ENCODE peak calls at places on chromosomes 1 and 21, in six cellular contexts. One of them, this sample, is unnamed.
A peak's percentile ranks its signal among the peaks of the same experiment; 100 is the strongest.

GRCh38 chr1:162276493-162276892 is 100.2 kb downstream of the SPATA46 start:
- DNase-seq in coronary artery: no peak
- DNase-seq in CD8-positive, alpha-beta T cell: no peak
- DNase-seq in amygdala: no peak
- DNase-seq in sciatic nerve: no peak
- DNase-seq in Ammon's horn: peak; percentile 53
- DNase-seq in this sample: no peak

GRCh38 chr1:112322983-112323678 is 72.9 kb upstream of the CTTNBP2NL start:
- DNase-seq in amygdala: no peak
- DNase-seq in coronary artery: no peak
- DNase-seq in Ammon's horn: no peak
- DNase-seq in sciatic nerve: no peak
- DNase-seq in CD8-positive, alpha-beta T cell: no peak
- DNase-seq in this sample: no peak

GRCh38 chr1:221632072-221632471 is 109.8 kb downstream of the DUSP10 start:
- DNase-seq in Ammon's horn: no peak
- DNase-seq in amygdala: no peak
- DNase-seq in sciatic nerve: no peak
- DNase-seq in coronary artery: no peak
- DNase-seq in CD8-positive, alpha-beta T cell: no peak
- DNase-seq in this sample: no peak

GRCh38 chr1:213070399-213070798 is 19.4 kb downstream of the RPS6KC1 start:
- DNase-seq in amygdala: no peak
- DNase-seq in coronary artery: no peak
- DNase-seq in sciatic nerve: no peak
- DNase-seq in Ammon's horn: peak; percentile 26
- DNase-seq in CD8-positive, alpha-beta T cell: no peak
- DNase-seq in this sample: no peak

GRCh38 chr21:45592208-45592619 is 50.0 kb upstream of the SLC19A1 start:
- DNase-seq in amygdala: no peak
- DNase-seq in sciatic nerve: peak; percentile 18
- DNase-seq in CD8-positive, alpha-beta T cell: peak; percentile 89
- DNase-seq in coronary artery: peak; percentile 53
- DNase-seq in Ammon's horn: no peak
- DNase-seq in this sample: no peak

GRCh38 chr1:83508485-83509151 is 490.3 kb downstream of the TTLL7 start:
- DNase-seq in sciatic nerve: no peak
- DNase-seq in CD8-positive, alpha-beta T cell: peak; percentile 46
- DNase-seq in amygdala: no peak
- DNase-seq in coronary artery: no peak
- DNase-seq in Ammon's horn: no peak
- DNase-seq in this sample: no peak

GRCh38 chr1:161092621-161093028 is 3.3 kb upstream of the NECTIN4 start:
- DNase-seq in amygdala: no peak
- DNase-seq in Ammon's horn: no peak
- DNase-seq in sciatic nerve: no peak
- DNase-seq in coronary artery: no peak
- DNase-seq in CD8-positive, alpha-beta T cell: no peak
- DNase-seq in this sample: no peak

GRCh38 chr1:15885701-15886612 is 38.5 kb downstream of the SPEN start:
- DNase-seq in CD8-positive, alpha-beta T cell: no peak
- DNase-seq in amygdala: peak; percentile 93
- DNase-seq in sciatic nerve: peak; percentile 99
- DNase-seq in Ammon's horn: peak; percentile 97
- DNase-seq in coronary artery: peak; percentile 100
- DNase-seq in this sample: peak; percentile 95

GRCh38 chr1:26787381-26787705 is 407 bp upstream of the PIGV start:
- DNase-seq in CD8-positive, alpha-beta T cell: peak; percentile 80
- DNase-seq in Ammon's horn: no peak
- DNase-seq in amygdala: no peak
- DNase-seq in sciatic nerve: no peak
- DNase-seq in coronary artery: no peak
- DNase-seq in this sample: no peak

GRCh38 chr1:27934818-27935549 is at the start of gene SMPDL3B:
- DNase-seq in sciatic nerve: no peak
- DNase-seq in coronary artery: no peak
- DNase-seq in amygdala: no peak
- DNase-seq in CD8-positive, alpha-beta T cell: no peak
- DNase-seq in Ammon's horn: no peak
- DNase-seq in this sample: no peak

GRCh38 chr1:204760350-204761134 is 75.0 kb upstream of the LRRN2 start:
- DNase-seq in sciatic nerve: no peak
- DNase-seq in amygdala: no peak
- DNase-seq in Ammon's horn: no peak
- DNase-seq in CD8-positive, alpha-beta T cell: no peak
- DNase-seq in coronary artery: peak; percentile 14
- DNase-seq in this sample: no peak

GRCh38 chr1:16903054-16903453 is 7.3 kb downstream of the RNU1-2 start:
- DNase-seq in coronary artery: no peak
- DNase-seq in sciatic nerve: no peak
- DNase-seq in Ammon's horn: no peak
- DNase-seq in amygdala: no peak
- DNase-seq in CD8-positive, alpha-beta T cell: no peak
- DNase-seq in this sample: no peak

GRCh38 chr1:204314209-204314892 is 45.4 kb downstream of the PLEKHA6 start:
- DNase-seq in coronary artery: no peak
- DNase-seq in CD8-positive, alpha-beta T cell: no peak
- DNase-seq in amygdala: no peak
- DNase-seq in sciatic nerve: no peak
- DNase-seq in Ammon's horn: no peak
- DNase-seq in this sample: no peak

GRCh38 chr1:111735858-111736544 is 3.2 kb downstream of the INKA2 start:
- DNase-seq in amygdala: no peak
- DNase-seq in sciatic nerve: no peak
- DNase-seq in CD8-positive, alpha-beta T cell: no peak
- DNase-seq in coronary artery: no peak
- DNase-seq in Ammon's horn: peak; percentile 69
- DNase-seq in this sample: no peak

GRCh38 chr1:1431845-1432565 is 3.5 kb upstream of the VWA1 start:
- DNase-seq in coronary artery: no peak
- DNase-seq in Ammon's horn: no peak
- DNase-seq in amygdala: no peak
- DNase-seq in CD8-positive, alpha-beta T cell: no peak
- DNase-seq in sciatic nerve: peak; percentile 79
- DNase-seq in this sample: no peak

GRCh38 chr21:28436286-28436932 is 556.3 kb downstream of the LTN1 start:
- DNase-seq in sciatic nerve: no peak
- DNase-seq in coronary artery: no peak
- DNase-seq in Ammon's horn: no peak
- DNase-seq in amygdala: no peak
- DNase-seq in CD8-positive, alpha-beta T cell: no peak
- DNase-seq in this sample: no peak

GRCh38 chr1:94899756-94900155 is 27.2 kb downstream of the CNN3 start:
- DNase-seq in CD8-positive, alpha-beta T cell: no peak
- DNase-seq in Ammon's horn: no peak
- DNase-seq in sciatic nerve: no peak
- DNase-seq in amygdala: no peak
- DNase-seq in coronary artery: no peak
- DNase-seq in this sample: no peak

GRCh38 chr1:204447220-204447619 is 35.6 kb upstream of the PPP1R15B start:
- DNase-seq in Ammon's horn: no peak
- DNase-seq in coronary artery: no peak
- DNase-seq in amygdala: no peak
- DNase-seq in CD8-positive, alpha-beta T cell: no peak
- DNase-seq in sciatic nerve: no peak
- DNase-seq in this sample: no peak

GRCh38 chr1:236458991-236459390 is 64.8 kb upstream of the LGALS8 start:
- DNase-seq in Ammon's horn: no peak
- DNase-seq in amygdala: no peak
- DNase-seq in CD8-positive, alpha-beta T cell: no peak
- DNase-seq in sciatic nerve: no peak
- DNase-seq in coronary artery: no peak
- DNase-seq in this sample: no peak

GRCh38 chr1:41333146-41333784 is 28.0 kb upstream of the FOXO6 start:
- DNase-seq in CD8-positive, alpha-beta T cell: no peak
- DNase-seq in coronary artery: peak; percentile 21
- DNase-seq in amygdala: no peak
- DNase-seq in sciatic nerve: no peak
- DNase-seq in Ammon's horn: no peak
- DNase-seq in this sample: no peak

GRCh38 chr1:2611034-2611501 is 21.7 kb downstream of the MMEL1 start:
- DNase-seq in sciatic nerve: peak; percentile 70
- DNase-seq in coronary artery: peak; percentile 67
- DNase-seq in CD8-positive, alpha-beta T cell: no peak
- DNase-seq in Ammon's horn: no peak
- DNase-seq in amygdala: no peak
- DNase-seq in this sample: no peak

GRCh38 chr1:161066694-161067093 is 3.0 kb downstream of the ARHGAP30 start:
- DNase-seq in sciatic nerve: no peak
- DNase-seq in coronary artery: no peak
- DNase-seq in Ammon's horn: no peak
- DNase-seq in CD8-positive, alpha-beta T cell: no peak
- DNase-seq in amygdala: no peak
- DNase-seq in this sample: no peak

GRCh38 chr1:18913065-18913502 is 10.7 kb upstream of the ALDH4A1 start:
- DNase-seq in CD8-positive, alpha-beta T cell: peak; percentile 72
- DNase-seq in coronary artery: peak; percentile 93
- DNase-seq in Ammon's horn: peak; percentile 78
- DNase-seq in sciatic nerve: peak; percentile 84
- DNase-seq in amygdala: peak; percentile 73
- DNase-seq in this sample: peak; percentile 71